ENCODE peak calls at places on chromosomes 11 and 22, in nine cellular contexts. F, X, U, N, T, J, Y, Q and M are unnamed samples.

GRCh38 chr11:61923166-61924015 is 6.0 kb upstream of the RAB3IL1 start:
- DNase-seq in F (peak), X (peak), U (no peak), N (peak), T (peak), J (no peak), Y (peak), Q (peak), M (peak)

GRCh38 chr22:37137903-37138665 is 11.6 kb downstream of the IL2RB start:
- DNase-seq in F (no peak), X (no peak), U (no peak), N (no peak), T (no peak), J (no peak), Y (no peak), Q (no peak), M (no peak)

GRCh38 chr11:22711212-22711770 is 44.9 kb downstream of the GAS2 start:
- DNase-seq in F (no peak), X (no peak), U (no peak), N (no peak), T (no peak), J (no peak), Y (no peak), Q (no peak), M (no peak)

GRCh38 chr11:92844197-92844596 is 125.3 kb upstream of the MTNR1B start:
- DNase-seq in F (no peak), X (no peak), U (no peak), N (no peak), T (no peak), J (no peak), Y (no peak), Q (no peak), M (no peak)

GRCh38 chr11:57648791-57649735 is 649 bp downstream of the YPEL4 start:
- DNase-seq in F (no peak), X (no peak), U (no peak), N (no peak), T (peak), J (no peak), Y (no peak), Q (no peak), M (peak)

GRCh38 chr22:22210375-22210774 is 34.2 kb upstream of the VPREB1 start:
- DNase-seq in F (no peak), X (no peak), U (no peak), N (no peak), T (no peak), J (no peak), Y (no peak), Q (no peak), M (no peak)

GRCh38 chr11:78192223-78192719 is 3.6 kb downstream of the USP35 start:
- DNase-seq in F (no peak), X (no peak), U (no peak), N (no peak), T (peak), J (no peak), Y (no peak), Q (no peak), M (no peak)

GRCh38 chr11:69374110-69374981 is 80.4 kb downstream of the MYEOV start:
- DNase-seq in F (peak), X (peak), U (no peak), N (no peak), T (peak), J (no peak), Y (no peak), Q (no peak), M (no peak)

GRCh38 chr11:111922803-111923202 is 4.1 kb downstream of the C11orf52 start:
- DNase-seq in F (peak), X (no peak), U (no peak), N (peak), T (peak), J (no peak), Y (peak), Q (peak), M (no peak)

GRCh38 chr11:94737171-94737611 is 31.0 kb upstream of the AMOTL1 start:
- DNase-seq in F (no peak), X (no peak), U (no peak), N (peak), T (no peak), J (no peak), Y (peak), Q (no peak), M (no peak)

GRCh38 chr11:8934735-8935478 is 2.2 kb upstream of the C11orf16 start:
- DNase-seq in F (no peak), X (no peak), U (no peak), N (no peak), T (no peak), J (no peak), Y (peak), Q (no peak), M (no peak)

GRCh38 chr11:8070417-8071101 is 10.5 kb upstream of the TUB start:
- DNase-seq in F (no peak), X (no peak), U (peak), N (no peak), T (no peak), J (no peak), Y (peak), Q (no peak), M (no peak)

GRCh38 chr22:46031066-46031465 is 54.1 kb upstream of the WNT7B start:
- DNase-seq in F (no peak), X (no peak), U (no peak), N (no peak), T (peak), J (no peak), Y (no peak), Q (no peak), M (peak)

GRCh38 chr22:11628651-11629511 is 3899.1 kb upstream of the OR11H1 start:
- DNase-seq in F (no peak), X (no peak), U (no peak), N (peak), T (no peak), J (no peak), Y (no peak), Q (no peak), M (no peak)

GRCh38 chr11:34327804-34328631 is 29.8 kb downstream of the ABTB2 start:
- DNase-seq in F (no peak), X (no peak), U (no peak), N (no peak), T (peak), J (no peak), Y (no peak), Q (peak), M (peak)

GRCh38 chr11:125452125-125452470 is 44.0 kb downstream of the FEZ1 start:
- DNase-seq in F (no peak), X (no peak), U (no peak), N (no peak), T (peak), J (no peak), Y (no peak), Q (no peak), M (no peak)

GRCh38 chr11:79419120-79419519 is 21.7 kb downstream of the TENM4 start:
- DNase-seq in F (peak), X (peak), U (peak), N (no peak), T (no peak), J (no peak), Y (peak), Q (no peak), M (no peak)

GRCh38 chr22:24060375-24060788 is 49.3 kb downstream of the CABIN1 start:
- DNase-seq in F (peak), X (no peak), U (no peak), N (no peak), T (no peak), J (no peak), Y (no peak), Q (peak), M (no peak)

GRCh38 chr11:44572884-44573283 is 7.4 kb downstream of the CD82 start:
- DNase-seq in F (peak), X (no peak), U (no peak), N (no peak), T (no peak), J (no peak), Y (no peak), Q (no peak), M (no peak)

GRCh38 chr22:28139993-28140392 is 220.9 kb upstream of the PITPNB start:
- DNase-seq in F (no peak), X (no peak), U (no peak), N (no peak), T (no peak), J (no peak), Y (no peak), Q (no peak), M (no peak)

GRCh38 chr11:69240332-69241074 is 53.5 kb upstream of the MYEOV start:
- DNase-seq in F (peak), X (peak), U (no peak), N (peak), T (no peak), J (no peak), Y (no peak), Q (no peak), M (no peak)

GRCh38 chr22:46947516-46948260 is 185.2 kb downstream of the TBC1D22A start:
- DNase-seq in F (no peak), X (no peak), U (no peak), N (no peak), T (no peak), J (no peak), Y (no peak), Q (no peak), M (no peak)

GRCh38 chr11:75267171-75267970 is 26.8 kb downstream of the TPBGL start:
- DNase-seq in F (no peak), X (peak), U (no peak), N (no peak), T (peak), J (no peak), Y (no peak), Q (no peak), M (no peak)

GRCh38 chr22:29380032-29380781 is 8.2 kb downstream of the AP1B1 start:
- DNase-seq in F (no peak), X (no peak), U (no peak), N (no peak), T (no peak), J (no peak), Y (no peak), Q (no peak), M (no peak)

GRCh38 chr11:85682330-85683305 is 3.4 kb downstream of the CCDC89 start:
- DNase-seq in F (peak), X (peak), U (peak), N (no peak), T (peak), J (no peak), Y (no peak), Q (peak), M (peak)

GRCh38 chr11:85685131-85685819 is 720 bp downstream of the CCDC89 start:
- DNase-seq in F (no peak), X (no peak), U (no peak), N (no peak), T (peak), J (no peak), Y (no peak), Q (no peak), M (peak)

GRCh38 chr11:85680897-85681296 is 5.1 kb downstream of the CCDC89 start:
- DNase-seq in F (no peak), X (no peak), U (no peak), N (no peak), T (no peak), J (no peak), Y (no peak), Q (no peak), M (no peak)

GRCh38 chr11:85685820-85686459 is at the start of gene CCDC89:
- DNase-seq in F (peak), X (peak), U (no peak), N (peak), T (peak), J (no peak), Y (peak), Q (peak), M (peak)
- TF ChIP-seq EP300 in F (no peak), X (no peak), U (no peak), N (no peak), T (no peak), J (no peak), Y (no peak), Q (no peak), M (no peak)

GRCh38 chr11:66593650-66594049 is 665 bp downstream of the CCS start:
- DNase-seq in F (no peak), X (no peak), U (no peak), N (no peak), T (no peak), J (no peak), Y (no peak), Q (no peak), M (no peak)
- H3K27ac ChIP-seq in F (peak), X (peak), U (peak), N (peak), T (peak), J (no peak), Y (peak), Q (peak), M (peak)

GRCh38 chr22:26482171-26482570 is 1.4 kb downstream of the HPS4 start:
- DNase-seq in F (no peak), X (no peak), U (no peak), N (no peak), T (no peak), J (no peak), Y (no peak), Q (no peak), M (no peak)
- TF ChIP-seq EP300 in F (no peak), X (no peak), U (no peak), N (no peak), T (no peak), J (no peak), Y (no peak), Q (no peak), M (no peak)

DNA sequence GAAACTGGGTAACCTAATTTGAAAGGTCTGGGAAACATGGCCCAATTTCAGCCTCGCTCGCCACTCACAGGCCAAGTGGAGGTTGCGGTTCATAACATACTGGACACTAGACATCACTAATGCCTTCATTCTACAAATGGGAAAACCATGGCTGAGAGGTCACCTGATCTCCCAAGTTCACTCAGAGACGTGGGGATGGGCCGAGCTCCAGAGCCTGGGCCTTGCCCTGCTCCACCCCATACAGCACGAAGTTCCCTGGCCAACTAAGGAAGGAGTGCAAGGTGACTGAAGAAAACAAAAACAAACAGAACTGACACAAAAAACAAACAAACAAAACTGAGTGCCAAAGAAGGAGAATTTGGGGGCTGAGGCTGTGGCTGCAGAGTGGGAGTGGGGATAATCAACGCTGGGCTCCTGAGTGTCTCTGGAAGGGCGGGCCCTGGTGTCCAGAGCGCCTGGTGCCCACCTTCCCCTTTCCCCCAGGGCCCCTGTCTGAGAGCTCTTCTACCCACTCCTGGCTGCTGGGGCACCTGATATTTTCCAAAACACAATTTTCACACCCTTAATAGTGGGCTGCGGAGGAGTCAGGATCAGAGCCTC is 46.5 kb upstream of the ADA2 start:
- DNase-seq in F (no peak), X (peak), U (no peak), N (no peak), T (no peak), J (no peak), Y (no peak), Q (no peak), M (no peak)
- H3K27ac ChIP-seq in F (no peak), X (peak), U (no peak), N (no peak), T (no peak), J (no peak), Y (no peak), Q (no peak), M (no peak)

GRCh38 chr11:6319001-6319878 is 1.1 kb downstream of the CAVIN3 start:
- DNase-seq in F (peak), X (peak), U (no peak), N (no peak), T (peak), J (no peak), Y (no peak), Q (peak), M (peak)

GRCh38 chr11:6319879-6320410 is 356 bp downstream of the CAVIN3 start:
- DNase-seq in F (peak), X (peak), U (peak), N (peak), T (peak), J (no peak), Y (no peak), Q (peak), M (peak)

GRCh38 chr11:6321961-6322362 is 1.7 kb upstream of the CAVIN3 start:
- DNase-seq in F (no peak), X (no peak), U (no peak), N (no peak), T (no peak), J (no peak), Y (no peak), Q (no peak), M (no peak)

GRCh38 chr11:6321356-6321755 is 1.1 kb upstream of the CAVIN3 start:
- DNase-seq in F (no peak), X (no peak), U (no peak), N (no peak), T (peak), J (no peak), Y (no peak), Q (no peak), M (no peak)

DNA sequence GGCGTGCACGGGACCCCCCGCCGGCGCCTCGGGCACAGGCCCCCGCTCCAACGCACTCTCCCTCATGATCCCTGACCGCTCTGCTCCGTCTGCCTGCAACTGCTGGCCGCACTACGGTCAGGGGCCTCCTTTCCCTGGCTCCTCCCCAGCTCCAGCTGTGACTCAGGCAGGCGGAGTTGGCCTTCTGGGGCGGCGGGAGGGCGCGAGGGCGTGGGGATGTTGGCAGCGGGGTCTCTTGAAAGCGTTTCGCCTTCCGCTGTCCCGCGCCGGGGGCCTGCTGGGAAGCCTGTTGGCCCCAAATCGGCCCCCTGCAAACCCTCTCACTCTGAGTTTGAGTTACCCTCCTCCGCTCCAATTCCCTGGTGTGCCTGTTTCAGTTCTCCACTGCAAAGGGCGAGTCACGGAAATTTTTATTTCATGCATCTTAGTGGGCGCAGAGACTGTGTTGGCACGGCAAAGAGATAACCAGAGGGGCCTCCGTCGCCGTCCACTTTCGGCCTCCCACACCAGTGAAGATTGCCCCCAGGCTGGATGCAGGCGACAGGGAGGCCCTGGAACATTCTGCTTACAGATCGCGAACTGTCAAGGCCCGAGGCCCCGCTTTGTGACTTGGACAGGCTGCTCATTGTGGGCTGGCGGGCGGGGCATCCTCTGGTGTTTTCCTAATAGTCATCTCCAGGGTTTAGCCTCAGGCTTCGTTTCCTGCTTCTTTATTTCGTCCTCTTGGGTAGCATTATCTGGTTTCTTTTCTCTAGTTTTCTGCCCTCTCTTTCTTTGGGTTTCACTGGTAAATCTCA is at the start of gene CAVIN3:
- DNase-seq in F (peak), X (peak), U (peak), N (peak), T (peak), J (no peak), Y (no peak), Q (peak), M (peak)
- TF ChIP-seq EP300 in F (no peak), X (no peak), U (no peak), N (no peak), T (no peak), J (no peak), Y (no peak), Q (no peak), M (no peak)

DNA sequence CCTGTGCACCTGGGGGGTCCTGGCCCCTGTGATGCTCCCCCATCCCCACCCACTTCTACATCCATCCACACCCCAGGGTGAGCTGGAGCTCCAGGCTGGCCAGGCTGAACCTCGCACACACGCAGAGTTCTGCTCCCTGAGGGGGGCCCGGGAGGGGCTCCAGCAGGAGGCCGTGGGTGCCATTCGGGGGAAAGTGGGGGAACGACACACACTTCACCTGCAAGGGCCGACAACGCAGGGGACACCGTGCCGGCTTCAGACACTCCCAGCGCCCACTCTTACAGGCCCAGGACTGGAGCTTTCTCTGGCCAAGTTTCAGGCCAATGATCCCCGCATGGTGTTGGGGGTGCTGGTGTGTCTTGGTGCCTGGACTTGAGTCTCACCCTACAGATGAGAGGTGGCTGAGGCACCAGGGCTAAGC is 20.0 kb upstream of the TALDO1 start:
- DNase-seq in F (no peak), X (no peak), U (no peak), N (no peak), T (no peak), J (no peak), Y (no peak), Q (no peak), M (peak)
- H3K27ac ChIP-seq in F (peak), X (peak), U (peak), N (no peak), T (peak), J (no peak), Y (peak), Q (peak), M (peak)

DNA sequence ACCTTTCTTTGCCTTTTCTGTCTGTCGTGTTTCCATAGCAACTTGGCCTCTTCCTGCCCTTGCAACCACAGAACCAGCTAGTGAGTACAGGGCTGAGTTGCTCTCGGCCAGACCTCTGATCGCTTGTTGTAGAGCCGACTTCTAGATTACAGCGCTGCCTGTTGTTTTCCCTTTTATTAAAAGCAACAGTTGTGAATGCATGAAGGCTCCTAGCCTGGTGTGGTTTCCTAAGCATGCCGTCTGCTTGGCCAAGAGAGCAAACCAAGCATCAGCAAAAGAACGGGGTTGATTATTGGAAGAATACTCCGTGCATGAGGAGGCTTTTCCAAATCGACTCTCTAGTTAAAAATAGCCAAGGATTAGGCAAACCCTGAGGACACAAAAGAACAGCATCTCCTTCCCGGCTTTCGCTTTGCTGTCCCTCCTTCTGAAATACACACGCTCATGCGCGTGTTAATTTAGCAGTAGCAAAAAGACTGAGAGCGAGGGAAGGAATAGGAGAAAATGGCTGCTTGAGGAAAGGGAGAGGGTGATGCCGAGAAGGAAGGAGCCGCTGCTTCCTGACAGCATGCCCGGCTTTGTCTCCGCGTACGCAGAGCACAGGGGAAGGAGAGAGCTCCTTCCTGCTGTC is 71.5 kb upstream of the TTC12 start:
- DNase-seq in F (no peak), X (no peak), U (no peak), N (no peak), T (no peak), J (no peak), Y (no peak), Q (peak), M (peak)
- TF ChIP-seq EP300 in F (no peak), X (no peak), U (no peak), N (no peak), T (no peak), J (no peak), Y (no peak), Q (no peak), M (no peak)

GRCh38 chr11:2375341-2375853 is 1.7 kb upstream of the CD81 start:
- DNase-seq in F (no peak), X (no peak), U (no peak), N (no peak), T (peak), J (no peak), Y (peak), Q (no peak), M (no peak)
- H3K27ac ChIP-seq in F (no peak), X (no peak), U (no peak), N (no peak), T (peak), J (no peak), Y (no peak), Q (peak), M (no peak)

GRCh38 chr11:119481021-119481666 is 58.2 kb upstream of the THY1 start:
- DNase-seq in F (peak), X (peak), U (peak), N (peak), T (peak), J (no peak), Y (peak), Q (peak), M (peak)
- TF ChIP-seq EP300 in F (no peak), X (no peak), U (no peak), N (no peak), T (no peak), J (no peak), Y (peak), Q (no peak), M (no peak)